ENCODE peak calls at places on chromosome 14, in eight cellular contexts. One of them, this sample, is unnamed.

GRCh38 chr14:74975059-74975810 is 19.8 kb upstream of the PGF start:
- DNase-seq in cardiac fibroblast: peak
- DNase-seq in uterus: peak
- DNase-seq in body of pancreas: peak
- DNase-seq in PC-9: no peak
- DNase-seq in heart right ventricle: peak
- DNase-seq in ovary: peak
- DNase-seq in astrocyte of the cerebellum: no peak
- DNase-seq in this sample: no peak

GRCh38 chr14:94682061-94682516 is 69.9 kb downstream of the SERPINA3 start:
- DNase-seq in cardiac fibroblast: no peak
- DNase-seq in uterus: no peak
- DNase-seq in body of pancreas: no peak
- DNase-seq in PC-9: no peak
- DNase-seq in heart right ventricle: no peak
- DNase-seq in ovary: no peak
- DNase-seq in astrocyte of the cerebellum: no peak
- DNase-seq in this sample: no peak

GRCh38 chr14:74083784-74084276 is 423 bp downstream of the ALDH6A1 start:
- DNase-seq in cardiac fibroblast: no peak
- DNase-seq in uterus: no peak
- DNase-seq in body of pancreas: no peak
- DNase-seq in PC-9: no peak
- DNase-seq in heart right ventricle: no peak
- DNase-seq in ovary: no peak
- DNase-seq in astrocyte of the cerebellum: no peak
- DNase-seq in this sample: no peak

GRCh38 chr14:57390806-57391562 is 598 bp downstream of the NAA30 start:
- DNase-seq in cardiac fibroblast: peak
- DNase-seq in uterus: peak
- DNase-seq in body of pancreas: peak
- DNase-seq in PC-9: no peak
- DNase-seq in heart right ventricle: peak
- DNase-seq in ovary: no peak
- DNase-seq in astrocyte of the cerebellum: no peak
- DNase-seq in this sample: no peak

GRCh38 chr14:68981539-68981976 is 2.5 kb upstream of the ACTN1 start:
- DNase-seq in cardiac fibroblast: peak
- DNase-seq in uterus: no peak
- DNase-seq in body of pancreas: no peak
- DNase-seq in PC-9: no peak
- DNase-seq in heart right ventricle: no peak
- DNase-seq in ovary: no peak
- DNase-seq in astrocyte of the cerebellum: no peak
- DNase-seq in this sample: peak

GRCh38 chr14:92687681-92688433 is 60.6 kb downstream of the LGMN start:
- DNase-seq in cardiac fibroblast: peak
- DNase-seq in uterus: no peak
- DNase-seq in body of pancreas: peak
- DNase-seq in PC-9: no peak
- DNase-seq in heart right ventricle: peak
- DNase-seq in ovary: peak
- DNase-seq in astrocyte of the cerebellum: no peak
- DNase-seq in this sample: no peak

GRCh38 chr14:37470251-37470650 is 124.8 kb downstream of the FOXA1 start:
- DNase-seq in cardiac fibroblast: no peak
- DNase-seq in uterus: no peak
- DNase-seq in body of pancreas: no peak
- DNase-seq in PC-9: no peak
- DNase-seq in heart right ventricle: no peak
- DNase-seq in ovary: no peak
- DNase-seq in astrocyte of the cerebellum: no peak
- DNase-seq in this sample: no peak

GRCh38 chr14:87600236-87600635 is 392.7 kb downstream of the GALC start:
- DNase-seq in cardiac fibroblast: no peak
- DNase-seq in uterus: no peak
- DNase-seq in body of pancreas: no peak
- DNase-seq in PC-9: no peak
- DNase-seq in heart right ventricle: no peak
- DNase-seq in ovary: no peak
- DNase-seq in astrocyte of the cerebellum: no peak
- DNase-seq in this sample: no peak

GRCh38 chr14:61395115-61395725 is 73.8 kb downstream of the PRKCH start:
- DNase-seq in cardiac fibroblast: no peak
- DNase-seq in uterus: no peak
- DNase-seq in body of pancreas: no peak
- DNase-seq in PC-9: no peak
- DNase-seq in heart right ventricle: no peak
- DNase-seq in ovary: no peak
- DNase-seq in astrocyte of the cerebellum: no peak
- DNase-seq in this sample: no peak

GRCh38 chr14:93017341-93017797 is 94.4 kb downstream of the CHGA start:
- DNase-seq in cardiac fibroblast: no peak
- DNase-seq in uterus: peak
- DNase-seq in body of pancreas: peak
- DNase-seq in PC-9: no peak
- DNase-seq in heart right ventricle: peak
- DNase-seq in ovary: no peak
- DNase-seq in astrocyte of the cerebellum: no peak
- DNase-seq in this sample: no peak

GRCh38 chr14:45891417-45892080 is 638.5 kb upstream of the MIS18BP1 start:
- DNase-seq in cardiac fibroblast: no peak
- DNase-seq in uterus: peak
- DNase-seq in body of pancreas: no peak
- DNase-seq in PC-9: no peak
- DNase-seq in heart right ventricle: no peak
- DNase-seq in ovary: peak
- DNase-seq in astrocyte of the cerebellum: no peak
- DNase-seq in this sample: no peak

GRCh38 chr14:69323266-69323966 is 63.5 kb downstream of the GALNT16 start:
- DNase-seq in cardiac fibroblast: no peak
- DNase-seq in uterus: peak
- DNase-seq in body of pancreas: no peak
- DNase-seq in PC-9: no peak
- DNase-seq in heart right ventricle: no peak
- DNase-seq in ovary: peak
- DNase-seq in astrocyte of the cerebellum: no peak
- DNase-seq in this sample: no peak

GRCh38 chr14:105529506-105530445 is 3.4 kb downstream of the TMEM121 start:
- DNase-seq in cardiac fibroblast: no peak
- DNase-seq in uterus: no peak
- DNase-seq in body of pancreas: no peak
- DNase-seq in PC-9: no peak
- DNase-seq in heart right ventricle: peak
- DNase-seq in ovary: no peak
- DNase-seq in astrocyte of the cerebellum: no peak
- DNase-seq in this sample: no peak

GRCh38 chr14:70638416-70638815 is 3.3 kb upstream of the TTC9 start:
- DNase-seq in cardiac fibroblast: no peak
- DNase-seq in uterus: no peak
- DNase-seq in body of pancreas: no peak
- DNase-seq in PC-9: no peak
- DNase-seq in heart right ventricle: no peak
- DNase-seq in ovary: no peak
- DNase-seq in astrocyte of the cerebellum: no peak
- DNase-seq in this sample: no peak

GRCh38 chr14:104818714-104819161 is 17.8 kb downstream of the ZBTB42 start:
- DNase-seq in cardiac fibroblast: no peak
- DNase-seq in uterus: no peak
- DNase-seq in body of pancreas: no peak
- DNase-seq in PC-9: peak
- DNase-seq in heart right ventricle: no peak
- DNase-seq in ovary: peak
- DNase-seq in astrocyte of the cerebellum: no peak
- DNase-seq in this sample: no peak

GRCh38 chr14:24368562-24369252 is 723 bp downstream of the NFATC4 start:
- DNase-seq in cardiac fibroblast: peak
- DNase-seq in uterus: peak
- DNase-seq in body of pancreas: peak
- DNase-seq in PC-9: no peak
- DNase-seq in heart right ventricle: peak
- DNase-seq in ovary: peak
- DNase-seq in astrocyte of the cerebellum: peak
- DNase-seq in this sample: no peak

GRCh38 chr14:102140750-102141145 is 1.1 kb downstream of the WDR20 start:
- DNase-seq in cardiac fibroblast: no peak
- DNase-seq in uterus: no peak
- DNase-seq in body of pancreas: no peak
- DNase-seq in PC-9: no peak
- DNase-seq in heart right ventricle: no peak
- DNase-seq in ovary: no peak
- DNase-seq in astrocyte of the cerebellum: no peak
- DNase-seq in this sample: no peak

GRCh38 chr14:23364164-23364571 is 804 bp downstream of the EFS start:
- DNase-seq in cardiac fibroblast: no peak
- DNase-seq in uterus: peak
- DNase-seq in body of pancreas: no peak
- DNase-seq in PC-9: no peak
- DNase-seq in heart right ventricle: no peak
- DNase-seq in ovary: no peak
- DNase-seq in astrocyte of the cerebellum: no peak
- DNase-seq in this sample: no peak

GRCh38 chr14:72714094-72714493 is 179.8 kb downstream of the DPF3 start:
- DNase-seq in cardiac fibroblast: no peak
- DNase-seq in uterus: no peak
- DNase-seq in body of pancreas: no peak
- DNase-seq in PC-9: no peak
- DNase-seq in heart right ventricle: no peak
- DNase-seq in ovary: no peak
- DNase-seq in astrocyte of the cerebellum: no peak
- DNase-seq in this sample: no peak

GRCh38 chr14:96847451-96847850 is 50.3 kb downstream of the VRK1 start:
- DNase-seq in cardiac fibroblast: no peak
- DNase-seq in uterus: no peak
- DNase-seq in body of pancreas: no peak
- DNase-seq in PC-9: no peak
- DNase-seq in heart right ventricle: no peak
- DNase-seq in ovary: no peak
- DNase-seq in astrocyte of the cerebellum: no peak
- DNase-seq in this sample: no peak

GRCh38 chr14:96852823-96853422 is 55.7 kb downstream of the VRK1 start:
- DNase-seq in cardiac fibroblast: peak
- DNase-seq in uterus: no peak
- DNase-seq in body of pancreas: no peak
- DNase-seq in PC-9: no peak
- DNase-seq in heart right ventricle: no peak
- DNase-seq in ovary: no peak
- DNase-seq in astrocyte of the cerebellum: peak
- DNase-seq in this sample: peak

DNA sequence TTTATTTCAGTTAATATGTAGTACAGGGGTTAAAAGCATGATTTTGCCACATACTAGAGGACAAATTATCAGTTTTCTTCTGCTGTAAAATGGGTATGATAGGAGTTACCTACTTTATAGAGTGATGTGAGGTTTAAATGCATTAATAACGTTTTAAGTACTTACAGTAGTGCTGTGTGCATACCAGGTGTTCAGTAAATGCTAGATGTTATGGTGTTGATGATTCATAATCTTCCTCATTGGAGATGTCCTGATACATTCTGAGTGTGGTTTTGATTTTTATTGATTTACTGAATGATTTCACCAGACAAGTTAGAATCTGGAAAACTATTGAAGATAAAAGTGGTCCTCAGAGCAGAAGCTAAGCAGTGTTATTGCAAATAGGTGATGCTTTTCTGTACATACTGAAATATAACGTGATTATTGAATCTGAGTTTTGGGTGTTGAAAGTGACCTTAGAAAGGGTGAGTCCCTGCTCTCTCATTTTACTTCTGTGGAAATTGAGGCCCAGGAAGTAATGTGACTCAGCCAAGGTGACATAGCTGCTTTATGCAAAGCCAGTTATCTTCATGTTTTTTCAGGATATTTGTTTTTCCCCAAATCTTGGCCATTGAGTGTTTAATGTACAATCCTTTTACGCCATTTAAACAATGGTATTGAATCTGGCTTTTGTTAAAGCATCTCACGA is 54.7 kb downstream of the VRK1 start:
- DNase-seq in cardiac fibroblast: peak
- DNase-seq in uterus: no peak
- DNase-seq in body of pancreas: no peak
- DNase-seq in PC-9: no peak
- DNase-seq in heart right ventricle: no peak
- DNase-seq in ovary: no peak
- DNase-seq in astrocyte of the cerebellum: no peak
- DNase-seq in this sample: no peak
- H3K4me3 ChIP-seq in cardiac fibroblast: no peak
- H3K4me3 ChIP-seq in uterus: no peak
- H3K4me3 ChIP-seq in body of pancreas: no peak
- H3K4me3 ChIP-seq in PC-9: no peak
- H3K4me3 ChIP-seq in heart right ventricle: no peak
- H3K4me3 ChIP-seq in ovary: no peak
- H3K4me3 ChIP-seq in astrocyte of the cerebellum: no peak
- H3K4me3 ChIP-seq in this sample: no peak

GRCh38 chr14:86279405-86279804 is 749.5 kb downstream of the FLRT2 start:
- DNase-seq in cardiac fibroblast: no peak
- DNase-seq in uterus: no peak
- DNase-seq in body of pancreas: no peak
- DNase-seq in PC-9: no peak
- DNase-seq in heart right ventricle: no peak
- DNase-seq in ovary: no peak
- DNase-seq in astrocyte of the cerebellum: no peak
- DNase-seq in this sample: no peak
- H3K4me3 ChIP-seq in cardiac fibroblast: no peak
- H3K4me3 ChIP-seq in uterus: no peak
- H3K4me3 ChIP-seq in body of pancreas: no peak
- H3K4me3 ChIP-seq in PC-9: no peak
- H3K4me3 ChIP-seq in heart right ventricle: no peak
- H3K4me3 ChIP-seq in ovary: no peak
- H3K4me3 ChIP-seq in astrocyte of the cerebellum: no peak
- H3K4me3 ChIP-seq in this sample: no peak

GRCh38 chr14:100692256-100692655 is 34.4 kb upstream of the DLK1 start:
- DNase-seq in cardiac fibroblast: no peak
- DNase-seq in uterus: no peak
- DNase-seq in body of pancreas: no peak
- DNase-seq in PC-9: no peak
- DNase-seq in heart right ventricle: no peak
- DNase-seq in ovary: no peak
- DNase-seq in astrocyte of the cerebellum: no peak
- DNase-seq in this sample: no peak
- H3K4me3 ChIP-seq in cardiac fibroblast: no peak
- H3K4me3 ChIP-seq in uterus: no peak
- H3K4me3 ChIP-seq in body of pancreas: no peak
- H3K4me3 ChIP-seq in PC-9: no peak
- H3K4me3 ChIP-seq in heart right ventricle: no peak
- H3K4me3 ChIP-seq in ovary: no peak
- H3K4me3 ChIP-seq in astrocyte of the cerebellum: no peak
- H3K4me3 ChIP-seq in this sample: no peak

DNA sequence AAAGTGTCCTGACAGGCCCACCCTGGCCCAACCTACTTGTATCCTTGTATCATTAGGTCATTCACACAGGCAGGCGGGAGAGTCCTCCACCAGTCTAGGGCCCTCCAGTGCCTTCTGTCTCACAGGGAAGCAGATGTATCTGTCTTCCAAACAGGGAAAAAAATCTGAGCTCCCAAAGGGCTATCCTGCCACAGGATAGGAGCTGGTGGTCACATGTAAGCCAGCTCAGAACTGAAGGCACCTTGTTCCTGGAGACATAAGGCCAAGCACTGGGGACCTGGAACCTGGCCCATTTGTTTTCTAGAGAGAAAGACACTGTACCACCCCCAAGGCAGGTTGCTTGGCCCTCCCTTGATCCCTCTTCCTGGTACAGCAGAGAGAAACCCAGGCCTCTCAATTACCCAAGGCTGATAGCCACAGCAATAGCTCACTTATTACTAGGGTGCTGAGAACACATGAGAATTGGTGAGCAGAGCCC is 19.4 kb upstream of the PLEKHH1 start:
- DNase-seq in cardiac fibroblast: no peak
- DNase-seq in uterus: no peak
- DNase-seq in body of pancreas: peak
- DNase-seq in PC-9: no peak
- DNase-seq in heart right ventricle: no peak
- DNase-seq in ovary: no peak
- DNase-seq in astrocyte of the cerebellum: no peak
- DNase-seq in this sample: no peak
- H3K4me3 ChIP-seq in cardiac fibroblast: no peak
- H3K4me3 ChIP-seq in uterus: no peak
- H3K4me3 ChIP-seq in body of pancreas: no peak
- H3K4me3 ChIP-seq in PC-9: no peak
- H3K4me3 ChIP-seq in heart right ventricle: peak
- H3K4me3 ChIP-seq in ovary: no peak
- H3K4me3 ChIP-seq in astrocyte of the cerebellum: no peak
- H3K4me3 ChIP-seq in this sample: no peak